ENCODE peak calls at places on chromosomes 5 and 9, in six cellular contexts. Y is mesenteric fat pad, V is globus pallidus, N is HepG2, L is endothelial cell, H is caudate nucleus. D is an unnamed sample.

GRCh38 chr5:10489810-10490426 is 48.2 kb downstream of the ROPN1L start:
- DNase-seq in Y (no peak), V (no peak), N (no peak), L (no peak), H (no peak), D (no peak)

GRCh38 chr9:95581900-95582299 is 65.1 kb upstream of the PTCH1 start:
- DNase-seq in Y (no peak), V (no peak), N (no peak), L (no peak), H (no peak), D (no peak)

GRCh38 chr5:56350595-56351170 is 117.6 kb upstream of the ANKRD55 start:
- DNase-seq in Y (no peak), V (no peak), N (peak; percentile 92), L (no peak), H (no peak), D (peak; percentile 77)

GRCh38 chr9:10366171-10366779 is 246.5 kb downstream of the PTPRD start:
- DNase-seq in Y (no peak), V (peak; percentile 29), N (peak; percentile 32), L (peak; percentile 39), H (no peak), D (no peak)

GRCh38 chr5:179820483-179821297 is at the start of gene SQSTM1:
- DNase-seq in Y (peak; percentile 97), V (peak; percentile 85), N (peak; percentile 45), L (peak; percentile 77), H (peak; percentile 81), D (peak; percentile 89)

GRCh38 chr9:127875306-127875966 is 2.0 kb downstream of the AK1 start:
- DNase-seq in Y (no peak), V (no peak), N (no peak), L (no peak), H (no peak), D (no peak)

GRCh38 chr5:2805080-2805479 is 53.6 kb upstream of the IRX2 start:
- DNase-seq in Y (no peak), V (no peak), N (no peak), L (no peak), H (no peak), D (no peak)

GRCh38 chr5:157535042-157535865 is 40.3 kb downstream of the ADAM19 start:
- DNase-seq in Y (no peak), V (no peak), N (peak; percentile 24), L (no peak), H (no peak), D (no peak)

GRCh38 chr5:112174959-112175594 is 244.0 kb downstream of the EPB41L4A start:
- DNase-seq in Y (no peak), V (peak; percentile 57), N (peak; percentile 18), L (peak; percentile 37), H (no peak), D (no peak)

GRCh38 chr5:74492230-74492629 is 148.3 kb downstream of the ENC1 start:
- DNase-seq in Y (no peak), V (no peak), N (no peak), L (no peak), H (no peak), D (no peak)

GRCh38 chr5:93873211-93873736 is 131.9 kb upstream of the POU5F2 start:
- DNase-seq in Y (no peak), V (no peak), N (no peak), L (no peak), H (no peak), D (no peak)

GRCh38 chr9:98536542-98537173 is 172.1 kb downstream of the GABBR2 start:
- DNase-seq in Y (no peak), V (no peak), N (peak; percentile 5), L (peak; percentile 26), H (no peak), D (no peak)

GRCh38 chr9:99807276-99807852 is 14.3 kb upstream of the NR4A3 start:
- DNase-seq in Y (no peak), V (peak; percentile 67), N (peak; percentile 50), L (peak; percentile 68), H (no peak), D (no peak)

GRCh38 chr9:109948453-109948852 is 168.5 kb downstream of the PALM2AKAP2 start:
- DNase-seq in Y (no peak), V (no peak), N (no peak), L (no peak), H (no peak), D (no peak)

GRCh38 chr5:159504857-159505304 is 174.6 kb upstream of the IL12B start:
- DNase-seq in Y (no peak), V (peak; percentile 63), N (no peak), L (no peak), H (no peak), D (no peak)

GRCh38 chr5:37850128-37850865 is 10.5 kb upstream of the GDNF start:
- DNase-seq in Y (no peak), V (no peak), N (no peak), L (no peak), H (no peak), D (no peak)

GRCh38 chr5:72556351-72557146 is 49.3 kb upstream of the ZNF366 start:
- DNase-seq in Y (no peak), V (peak; percentile 24), N (peak; percentile 43), L (peak; percentile 74), H (no peak), D (no peak)

GRCh38 chr9:136996361-136997281 is at the start of gene CLIC3:
- DNase-seq in Y (no peak), V (no peak), N (peak; percentile 46), L (no peak), H (no peak), D (no peak)

GRCh38 chr9:27212191-27212590 is 84.8 kb downstream of the EQTN start:
- DNase-seq in Y (no peak), V (no peak), N (no peak), L (no peak), H (no peak), D (no peak)

GRCh38 chr5:83433891-83434290 is 37.7 kb upstream of the VCAN start:
- DNase-seq in Y (no peak), V (no peak), N (no peak), L (no peak), H (no peak), D (no peak)

GRCh38 chr5:6475626-6476312 is 27.1 kb downstream of the UBE2QL1 start:
- DNase-seq in Y (no peak), V (no peak), N (no peak), L (no peak), H (no peak), D (peak; percentile 38)

GRCh38 chr5:669111-669841 is 23.9 kb downstream of the TPPP start:
- DNase-seq in Y (no peak), V (peak; percentile 99), N (peak; percentile 20), L (peak; percentile 77), H (peak; percentile 92), D (no peak)

GRCh38 chr5:147831465-147831864 is at the start of gene SPINK1:
- DNase-seq in Y (no peak), V (no peak), N (no peak), L (no peak), H (no peak), D (no peak)

GRCh38 chr5:160438316-160439204 is 16.9 kb downstream of the PTTG1 start:
- DNase-seq in Y (no peak), V (peak; percentile 71), N (peak; percentile 62), L (peak; percentile 60), H (peak; percentile 44), D (no peak)

GRCh38 chr5:571791-572190 is 40.3 kb upstream of the CEP72 start:
- DNase-seq in Y (peak; percentile 75), V (no peak), N (no peak), L (no peak), H (no peak), D (peak; percentile 49)

GRCh38 chr5:134177197-134178171 is 734 bp upstream of the SKP1 start:
- DNase-seq in Y (no peak), V (peak; percentile 75), N (peak; percentile 68), L (peak; percentile 11), H (peak; percentile 86), D (no peak)

GRCh38 chr9:82090041-82090440 is 101.5 kb downstream of the SPATA31D1 start:
- DNase-seq in Y (no peak), V (no peak), N (no peak), L (no peak), H (no peak), D (no peak)